ENCODE peak calls at places on chromosome 22, in five cellular contexts. P, E, Y, L and K are unnamed samples.
A peak's percentile ranks its signal among the peaks of the same experiment; 100 is the strongest.

GRCh38 chr22:47586946-47587345 is 824.5 kb downstream of the TBC1D22A start:
- DNase-seq in Y (no peak), L (no peak), P (no peak), E (no peak), K (no peak)

GRCh38 chr22:50209893-50210292 is 9.1 kb downstream of the SELENOO start:
- DNase-seq in L (no peak), Y (no peak), P (peak; percentile 67), E (peak; percentile 70), K (peak; percentile 66)

GRCh38 chr22:37599161-37599560 is 9.5 kb upstream of the GGA1 start:
- DNase-seq in E (peak; percentile 94), L (no peak), P (peak; percentile 35), Y (no peak), K (peak; percentile 8)

GRCh38 chr22:37571258-37571991 is 8.5 kb downstream of the LGALS2 start:
- DNase-seq in E (no peak), Y (no peak), L (peak; percentile 63), P (peak; percentile 33), K (peak; percentile 49)

GRCh38 chr22:28051787-28052356 is 132.8 kb upstream of the PITPNB start:
- DNase-seq in E (peak; percentile 58), Y (peak; percentile 24), L (peak; percentile 29), P (peak; percentile 66), K (peak; percentile 63)

GRCh38 chr22:35918466-35918865 is 110.2 kb downstream of the RBFOX2 start:
- DNase-seq in Y (no peak), P (no peak), E (no peak), L (no peak), K (no peak)

GRCh38 chr22:45120931-45121330 is 42.8 kb upstream of the NUP50 start:
- DNase-seq in E (no peak), P (peak; percentile 44), Y (no peak), L (no peak), K (peak; percentile 74)

GRCh38 chr22:50456026-50456425 is 18.8 kb downstream of the SBF1 start:
- DNase-seq in E (no peak), L (no peak), Y (no peak), P (no peak), K (no peak)

GRCh38 chr22:36385491-36386350 is 2.0 kb downstream of the MYH9 start:
- DNase-seq in P (peak; percentile 70), E (peak; percentile 58), Y (no peak), L (no peak), K (peak; percentile 94)

GRCh38 chr22:49099496-49100124 is 728.1 kb downstream of the BRD1 start:
- DNase-seq in Y (no peak), L (peak; percentile 45), P (no peak), E (no peak), K (peak; percentile 4)

GRCh38 chr22:28247667-28248363 is 328.8 kb upstream of the PITPNB start:
- DNase-seq in Y (no peak), L (no peak), E (no peak), P (no peak), K (no peak)

GRCh38 chr22:28855355-28856094 is 27.8 kb upstream of the ZNRF3 start:
- DNase-seq in P (peak; percentile 59), Y (peak; percentile 39), L (peak; percentile 73), E (peak; percentile 76), K (peak; percentile 72)

GRCh38 chr22:36925388-36926290 is 12.2 kb downstream of the CSF2RB start:
- DNase-seq in P (no peak), Y (no peak), L (no peak), E (no peak), K (peak; percentile 2)

GRCh38 chr22:47629273-47629711 is 866.8 kb downstream of the TBC1D22A start:
- DNase-seq in E (no peak), Y (no peak), P (no peak), L (no peak), K (no peak)

GRCh38 chr22:47605886-47606285 is 843.4 kb downstream of the TBC1D22A start:
- DNase-seq in E (no peak), L (no peak), P (no peak), Y (no peak), K (no peak)

GRCh38 chr22:46069518-46070214 is 80.7 kb upstream of the PPARA start:
- DNase-seq in P (peak; percentile 28), Y (peak; percentile 95), E (peak; percentile 98), L (peak; percentile 91), K (peak; percentile 92)

GRCh38 chr22:36198936-36199616 is 2.5 kb downstream of the APOL4 start:
- DNase-seq in L (no peak), Y (no peak), E (no peak), P (no peak), K (peak; percentile 6)

GRCh38 chr22:49323751-49324415 is 503.8 kb downstream of the BRD1 start:
- DNase-seq in P (no peak), L (no peak), E (no peak), Y (no peak), K (no peak)

GRCh38 chr22:22171357-22172218 is 73.0 kb upstream of the VPREB1 start:
- DNase-seq in E (no peak), L (peak; percentile 45), Y (no peak), P (peak; percentile 8), K (peak; percentile 44)

GRCh38 chr22:42961815-42962214 is 53.1 kb downstream of the PACSIN2 start:
- DNase-seq in L (no peak), Y (no peak), P (no peak), E (no peak), K (no peak)

GRCh38 chr22:45788530-45788929 is 116.9 kb downstream of the ATXN10 start:
- DNase-seq in E (no peak), L (no peak), P (no peak), Y (no peak), K (no peak)

GRCh38 chr22:45104313-45104712 is 59.4 kb upstream of the NUP50 start:
- DNase-seq in P (no peak), L (no peak), Y (no peak), E (no peak), K (no peak)

GRCh38 chr22:48890693-48891554 is 936.7 kb downstream of the BRD1 start:
- DNase-seq in L (no peak), Y (no peak), E (peak; percentile 5), P (no peak), K (no peak)

GRCh38 chr22:44807915-44808690 is 55.7 kb downstream of the ARHGAP8 start:
- DNase-seq in E (no peak), Y (no peak), L (no peak), P (no peak), K (no peak)

GRCh38 chr22:44214187-44214586 is 33.5 kb downstream of the PARVG start:
- DNase-seq in L (no peak), E (no peak), Y (no peak), P (no peak), K (no peak)

GRCh38 chr22:44733426-44734106 is 18.8 kb upstream of the ARHGAP8 start:
- DNase-seq in E (no peak), P (no peak), L (no peak), Y (no peak), K (no peak)

GRCh38 chr22:16845881-16846280 is 20.7 kb upstream of the XKR3 start:
- DNase-seq in E (no peak), L (no peak), P (no peak), Y (no peak), K (no peak)

GRCh38 chr22:45314789-45315188 is 5.1 kb downstream of the FAM118A start:
- DNase-seq in L (no peak), P (no peak), Y (no peak), E (no peak), K (no peak)

GRCh38 chr22:17866621-17867020 is 92.4 kb upstream of the BID start:
- DNase-seq in P (no peak), E (no peak), Y (no peak), L (no peak), K (no peak)

GRCh38 chr22:49188091-49188490 is 639.6 kb downstream of the BRD1 start:
- DNase-seq in L (peak; percentile 33), P (no peak), Y (no peak), E (no peak), K (no peak)

GRCh38 chr22:20567993-20568417 is 60.6 kb downstream of the MED15 start:
- DNase-seq in Y (no peak), P (peak; percentile 71), L (peak; percentile 23), E (no peak), K (peak; percentile 41)
- H3K9ac ChIP-seq in Y (no peak overlapping the region), P (peak overlapping the region; percentile 51), L (peak overlapping the region; percentile 49), E (peak overlapping the region; percentile 19), K (no peak overlapping the region)

DNA sequence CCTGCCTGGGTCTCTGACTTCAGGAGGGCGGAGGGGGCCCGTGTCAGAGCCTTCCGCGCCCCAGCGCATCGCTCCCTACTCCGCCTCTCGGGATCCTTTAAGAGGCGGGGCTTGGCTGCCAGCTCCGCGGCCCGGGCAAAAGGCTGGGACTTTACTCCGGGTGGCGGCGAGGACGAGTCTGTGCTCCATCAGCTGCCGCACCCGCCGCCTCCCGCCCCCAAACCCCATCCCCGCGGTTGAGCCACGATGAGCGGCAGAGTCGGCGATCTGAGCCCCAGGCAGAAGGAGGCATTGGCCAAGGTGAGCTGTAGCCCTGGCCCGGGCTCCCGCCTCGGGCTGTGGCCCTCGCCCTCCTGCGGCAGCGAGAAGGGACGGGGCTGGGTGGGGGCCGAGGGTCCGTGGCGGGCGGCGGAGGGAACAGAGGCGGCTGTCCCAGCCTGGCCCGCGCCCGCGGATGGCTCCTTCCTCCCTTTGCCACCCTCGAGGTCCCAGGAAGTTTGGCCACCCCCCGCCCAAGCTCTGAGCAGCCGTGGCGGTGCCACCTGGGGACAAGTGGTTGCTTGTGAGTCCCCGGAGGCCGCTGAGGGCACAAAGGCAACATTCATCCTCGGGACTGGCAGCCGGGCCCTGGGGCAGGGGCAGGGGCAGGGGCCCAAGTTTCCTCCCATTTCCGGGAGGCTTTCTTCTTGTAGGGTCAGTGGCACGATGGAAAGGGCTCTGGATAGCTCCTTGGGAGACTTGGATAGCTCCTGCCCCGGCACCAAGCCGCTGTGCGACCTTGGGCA is at the start of gene SEC14L2:
- DNase-seq in Y (no peak), P (peak; percentile 53), L (peak; percentile 43), E (peak; percentile 86), K (peak; percentile 58)
- H3K9ac ChIP-seq in Y (no peak within 1 kb of the TSS), P (peak within 1 kb of the TSS; percentile 68), L (peak within 1 kb of the TSS; percentile 91), E (peak within 1 kb of the TSS; percentile 3), K (peak within 1 kb of the TSS; percentile 70)

GRCh38 chr22:23397618-23398567 is 182.2 kb downstream of the IGLL1 start:
- DNase-seq in E (no peak), P (no peak), Y (no peak), L (no peak), K (no peak)
- H3K9ac ChIP-seq in E (no peak overlapping the region), P (no peak overlapping the region), Y (no peak overlapping the region), L (no peak overlapping the region), K (no peak overlapping the region)

DNA sequence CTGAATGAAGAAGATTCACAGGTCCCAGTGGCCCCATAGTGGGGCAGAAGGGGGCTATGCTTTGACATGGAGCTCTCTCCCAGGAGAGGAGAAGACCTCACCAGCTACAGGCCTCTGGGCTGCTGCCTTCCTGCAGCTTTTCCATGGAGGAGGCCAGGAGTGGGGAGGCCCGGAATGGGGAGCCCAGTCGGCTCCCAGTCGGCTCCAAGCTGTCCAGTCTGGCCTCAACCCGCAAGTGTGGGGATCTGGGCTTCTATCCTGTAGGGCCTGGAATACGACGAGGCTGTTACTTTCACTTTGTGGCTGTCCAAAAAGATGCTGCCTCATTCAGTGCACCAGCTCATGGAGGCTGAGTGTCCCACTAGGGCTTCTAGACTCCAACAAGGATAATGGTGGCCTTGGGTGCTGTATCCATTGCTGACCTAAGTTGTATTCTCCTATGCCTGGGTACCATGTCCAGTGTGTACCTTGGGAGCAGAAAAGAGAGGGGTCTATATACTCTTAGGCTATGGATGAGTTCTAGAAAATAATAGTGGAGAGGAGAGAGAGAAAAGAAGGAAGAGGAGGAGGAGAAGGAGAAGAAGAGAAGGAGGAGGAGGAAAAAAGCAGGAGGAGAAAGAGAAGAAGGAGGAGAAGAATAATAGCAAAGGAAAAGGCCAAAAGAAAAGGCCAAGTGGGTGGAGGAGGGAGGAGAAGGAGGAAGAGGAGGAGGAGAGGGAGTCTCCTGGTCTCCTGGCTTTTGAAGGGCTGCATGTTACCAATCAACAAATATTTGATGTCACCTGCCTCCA is 1.1 kb downstream of the MYO18B start:
- DNase-seq in Y (no peak), P (no peak), E (no peak), L (no peak), K (no peak)
- H3K9ac ChIP-seq in Y (no peak overlapping the region), P (no peak overlapping the region), E (no peak overlapping the region), L (no peak overlapping the region), K (no peak overlapping the region)